ENCODE peak calls at places on chromosomes 6 and 20, in four cellular contexts. O is pancreas, X is A673, F is cardiac muscle cell. B is an unnamed sample.
A peak's percentile ranks its signal among the peaks of the same experiment; 100 is the strongest.

GRCh38 chr20:2859330-2860121 is 13.8 kb upstream of the PTPRA start:
- DNase-seq in O (no peak), X (no peak), F (peak; percentile 67), B (no peak)

GRCh38 chr6:164010446-164011071 is 596.0 kb downstream of the QKI start:
- DNase-seq in F (peak; percentile 21), X (no peak), O (no peak), B (no peak)

GRCh38 chr6:111237757-111238260 is 150.5 kb downstream of the SLC16A10 start:
- DNase-seq in F (no peak), X (no peak), O (no peak), B (no peak)

GRCh38 chr6:154302111-154302752 is 54.4 kb downstream of the IPCEF1 start:
- DNase-seq in O (no peak), X (peak; percentile 31), F (peak; percentile 70), B (no peak)

GRCh38 chr6:35624341-35625070 is 64.2 kb downstream of the FKBP5 start:
- DNase-seq in O (no peak), X (peak; percentile 47), F (no peak), B (no peak)

GRCh38 chr6:36327226-36328009 is 9.3 kb downstream of the BNIP5 start:
- DNase-seq in F (no peak), X (no peak), O (no peak), B (no peak)

GRCh38 chr6:6975395-6976111 is 132.2 kb upstream of the RREB1 start:
- DNase-seq in O (no peak), X (no peak), F (peak; percentile 30), B (no peak)

GRCh38 chr6:148492654-148493290 is 150.1 kb downstream of the SASH1 start:
- DNase-seq in X (no peak), O (no peak), F (no peak), B (no peak)

GRCh38 chr20:51985013-51985415 is 182.7 kb upstream of the SALL4 start:
- DNase-seq in X (peak; percentile 96), O (no peak), F (peak; percentile 97), B (no peak)

GRCh38 chr6:157873735-157874344 is 50.8 kb downstream of the SNX9 start:
- DNase-seq in F (peak; percentile 81), X (peak; percentile 79), O (peak; percentile 64), B (peak; percentile 93)

GRCh38 chr20:19504251-19504650 is 253.8 kb upstream of the RIN2 start:
- DNase-seq in F (no peak), X (no peak), O (no peak), B (no peak)

GRCh38 chr6:139508023-139508422 is 133.6 kb upstream of the CITED2 start:
- DNase-seq in O (no peak), X (no peak), F (peak; percentile 49), B (no peak)

GRCh38 chr6:163536770-163537169 is 122.3 kb downstream of the QKI start:
- DNase-seq in X (peak; percentile 59), F (peak; percentile 41), O (no peak), B (no peak)

GRCh38 chr6:43772571-43773049 is 2.6 kb downstream of the VEGFA start:
- DNase-seq in F (no peak), X (peak; percentile 36), O (peak; percentile 78), B (peak; percentile 41)

GRCh38 chr20:444117-444516 is 18.2 kb downstream of the TBC1D20 start:
- DNase-seq in F (no peak), X (no peak), O (no peak), B (no peak)
- H3K27ac ChIP-seq in F (peak overlapping the region; percentile 78), X (no peak overlapping the region), O (no peak overlapping the region), B (no peak overlapping the region)

GRCh38 chr6:126905917-126906316 is 212.6 kb upstream of the RSPO3 start:
- DNase-seq in X (peak; percentile 49), O (no peak), F (peak; percentile 7), B (no peak)

GRCh38 chr6:126907312-126907711 is 211.2 kb upstream of the RSPO3 start:
- DNase-seq in F (no peak), X (no peak), O (no peak), B (no peak)

GRCh38 chr6:126914172-126914571 is 204.3 kb upstream of the RSPO3 start:
- DNase-seq in X (no peak), O (no peak), F (no peak), B (no peak)

GRCh38 chr6:126913658-126914057 is 204.8 kb upstream of the RSPO3 start:
- DNase-seq in X (no peak), F (peak; percentile 8), O (no peak), B (no peak)

GRCh38 chr6:126909493-126909892 is 209.0 kb upstream of the RSPO3 start:
- DNase-seq in O (no peak), X (no peak), F (no peak), B (no peak)
- H3K27me3 ChIP-seq in O (no peaks in the 10 kb centered on the region), X (no peaks in the 10 kb centered on the region), F (no peaks in the 10 kb centered on the region), B (no peaks in the 10 kb centered on the region)

DNA sequence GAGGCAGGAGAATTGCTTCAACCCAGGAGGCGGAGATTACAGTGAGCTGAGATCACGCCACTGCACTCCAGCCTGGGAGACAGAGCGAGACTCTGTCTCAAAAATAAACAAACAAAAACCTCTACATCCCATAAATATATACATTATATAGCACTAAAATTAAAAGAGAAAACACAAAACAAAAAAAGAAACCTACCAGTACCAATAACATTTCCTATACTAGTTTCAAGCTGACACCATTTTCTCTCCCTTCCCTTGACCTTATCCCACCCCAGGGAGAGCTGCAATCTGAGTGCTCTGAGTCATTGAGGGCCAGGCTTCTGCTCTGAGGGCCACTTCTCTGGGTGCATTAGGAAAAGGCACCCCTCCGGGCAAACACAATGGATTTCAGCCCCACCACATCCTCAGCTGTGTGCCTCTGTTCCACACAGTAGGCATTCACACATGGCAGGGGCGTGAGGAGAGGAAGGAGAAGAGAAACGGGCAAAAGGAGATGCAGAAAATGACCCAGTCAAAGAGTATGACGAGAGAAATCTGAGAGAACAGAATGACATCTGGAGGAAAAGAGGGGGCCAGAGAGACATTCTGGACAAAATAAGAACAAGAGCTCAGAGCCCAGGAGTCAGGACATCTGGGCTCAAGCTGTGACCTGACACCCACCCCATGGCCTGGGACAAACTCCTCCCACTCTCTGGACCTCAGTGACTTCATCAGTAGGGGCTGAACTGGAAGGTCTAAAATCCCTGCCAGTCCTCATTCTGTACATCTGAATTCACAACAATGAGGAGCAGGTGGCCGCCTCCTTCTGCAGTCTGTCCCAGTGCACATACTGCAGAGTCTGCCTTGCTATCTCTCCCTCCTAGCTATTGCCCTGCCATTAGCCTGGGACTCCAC is 18.2 kb downstream of the TRIM26 start:
- DNase-seq in O (no peak), X (no peak), F (no peak), B (no peak)
- H3K36me3 ChIP-seq in O (peaks cover 19% of the 10 kb centered on the region), X (peaks cover 21% of the 10 kb centered on the region), F (no peaks in the 10 kb centered on the region), B (no peaks in the 10 kb centered on the region)

DNA sequence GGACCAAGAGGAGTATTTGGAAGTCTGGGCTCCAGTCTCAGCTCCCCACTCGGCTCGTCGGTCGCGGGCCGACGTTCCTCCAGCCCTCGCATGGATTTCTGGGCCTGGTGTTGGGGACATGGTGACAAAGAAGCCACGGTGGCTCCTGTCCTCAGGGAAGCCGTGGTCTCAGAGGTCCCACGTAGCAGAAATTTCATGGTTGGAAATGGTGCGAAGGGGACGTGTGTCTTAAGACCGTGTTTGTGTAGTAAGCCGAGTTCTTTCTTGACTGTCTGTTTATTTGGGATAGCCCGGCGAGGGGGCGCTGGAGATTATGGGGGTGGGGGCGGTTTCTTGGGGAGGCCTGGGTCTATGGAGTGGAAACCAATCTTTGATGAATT is 23.4 kb upstream of the MAP3K7 start:
- DNase-seq in X (peak; percentile 34), F (peak; percentile 7), O (no peak), B (peak; percentile 68)
- H3K27ac ChIP-seq in X (no peak overlapping the region), F (no peak overlapping the region), O (no peak overlapping the region), B (no peak overlapping the region)

DNA sequence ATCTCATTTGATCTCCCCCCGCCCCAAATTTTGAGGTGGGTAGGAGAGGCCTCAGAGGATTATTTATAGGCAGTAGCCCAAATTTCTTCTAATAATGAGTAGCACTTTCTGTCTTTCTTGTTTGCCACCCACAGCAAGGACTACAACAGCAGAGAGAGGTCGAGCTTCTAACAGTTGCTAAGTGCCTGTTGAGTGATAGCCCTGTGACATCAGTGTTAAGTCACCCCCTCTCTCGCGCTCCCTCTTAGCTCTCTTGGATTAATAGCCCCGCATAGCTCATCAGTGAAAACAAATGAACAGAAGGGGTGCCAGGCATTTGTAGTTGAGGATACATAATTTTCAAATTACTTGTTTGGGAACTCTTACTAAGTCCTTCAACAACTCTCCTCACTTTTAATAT is 3.5 kb downstream of the ANKRD60 start:
- DNase-seq in F (no peak), X (no peak), O (no peak), B (no peak)
- H3K27me3 ChIP-seq in F (peaks cover 69% of the 10 kb centered on the region), X (peaks cover 28% of the 10 kb centered on the region), O (no peaks in the 10 kb centered on the region), B (no peaks in the 10 kb centered on the region)

GRCh38 chr20:5973172-5973571 is 22.7 kb downstream of the MCM8 start:
- DNase-seq in O (no peak), F (peak; percentile 49), X (no peak), B (no peak)

GRCh38 chr20:5971203-5971602 is 20.8 kb downstream of the MCM8 start:
- DNase-seq in F (no peak), X (no peak), O (no peak), B (no peak)

GRCh38 chr20:5974531-5974930 is 24.1 kb downstream of the MCM8 start:
- DNase-seq in O (no peak), F (no peak), X (no peak), B (no peak)

GRCh38 chr20:5975778-5976177 is 25.3 kb downstream of the MCM8 start:
- DNase-seq in X (no peak), F (no peak), O (no peak), B (no peak)

DNA sequence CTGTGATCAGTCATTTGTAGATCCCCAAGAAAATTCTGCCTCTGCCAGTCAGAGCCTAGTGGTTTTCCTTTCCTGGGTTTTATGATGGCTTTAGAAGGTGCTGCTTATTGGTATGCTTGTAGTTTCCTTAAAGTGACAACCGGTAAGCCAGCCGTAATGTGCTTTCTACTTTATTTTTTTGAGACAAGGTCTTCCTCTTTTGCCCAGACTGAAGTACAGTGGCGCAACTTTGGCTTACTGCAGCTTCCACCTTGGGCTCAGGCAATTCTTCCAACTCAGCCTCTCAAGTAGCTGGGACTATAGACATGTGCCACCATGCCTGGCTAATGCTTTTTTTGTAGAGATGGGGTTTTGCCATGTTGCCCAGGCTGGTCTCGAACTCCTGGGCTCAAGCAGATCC is 23.5 kb downstream of the MCM8 start:
- DNase-seq in O (no peak), F (no peak), X (no peak), B (no peak)
- H3K36me3 ChIP-seq in O (no peaks in the 10 kb centered on the region), F (peaks cover 9% of the 10 kb centered on the region), X (peaks cover 54% of the 10 kb centered on the region), B (no peaks in the 10 kb centered on the region)